ENCODE peak calls at places on chromosome 20, in eight cellular contexts. One of them, this sample, is unnamed.

GRCh38 chr20:24802286-24802820 is 146.7 kb upstream of the CST7 start:
- DNase-seq in astrocyte of the cerebellum: no peak
- DNase-seq in GM06990: no peak
- DNase-seq in T-helper 1 cell: no peak
- DNase-seq in putamen: no peak
- DNase-seq in activated CD8-positive, alpha-beta T cell treated with anti-CD3 and anti-CD28 coated beads for 36 hours: no peak
- DNase-seq in T47D: no peak
- DNase-seq in HuH-7: no peak
- DNase-seq in this sample: no peak

GRCh38 chr20:58569211-58570125 is 54.3 kb upstream of the APCDD1L start:
- DNase-seq in astrocyte of the cerebellum: no peak
- DNase-seq in GM06990: no peak
- DNase-seq in T-helper 1 cell: no peak
- DNase-seq in putamen: no peak
- DNase-seq in activated CD8-positive, alpha-beta T cell treated with anti-CD3 and anti-CD28 coated beads for 36 hours: no peak
- DNase-seq in T47D: no peak
- DNase-seq in HuH-7: no peak
- DNase-seq in this sample: no peak

GRCh38 chr20:9918360-9918759 is 79.5 kb upstream of the PAK5 start:
- DNase-seq in astrocyte of the cerebellum: no peak
- DNase-seq in GM06990: peak; percentile 13
- DNase-seq in T-helper 1 cell: no peak
- DNase-seq in putamen: no peak
- DNase-seq in activated CD8-positive, alpha-beta T cell treated with anti-CD3 and anti-CD28 coated beads for 36 hours: no peak
- DNase-seq in T47D: no peak
- DNase-seq in HuH-7: no peak
- DNase-seq in this sample: no peak

GRCh38 chr20:23270427-23270911 is 80.1 kb upstream of the NXT1 start:
- DNase-seq in astrocyte of the cerebellum: no peak
- DNase-seq in GM06990: no peak
- DNase-seq in T-helper 1 cell: no peak
- DNase-seq in putamen: no peak
- DNase-seq in activated CD8-positive, alpha-beta T cell treated with anti-CD3 and anti-CD28 coated beads for 36 hours: no peak
- DNase-seq in T47D: no peak
- DNase-seq in HuH-7: no peak
- DNase-seq in this sample: peak; percentile 91

GRCh38 chr20:22675337-22675736 is 91.0 kb upstream of the FOXA2 start:
- DNase-seq in astrocyte of the cerebellum: no peak
- DNase-seq in GM06990: no peak
- DNase-seq in T-helper 1 cell: no peak
- DNase-seq in putamen: no peak
- DNase-seq in activated CD8-positive, alpha-beta T cell treated with anti-CD3 and anti-CD28 coated beads for 36 hours: no peak
- DNase-seq in T47D: no peak
- DNase-seq in HuH-7: no peak
- DNase-seq in this sample: no peak

GRCh38 chr20:47456952-47457724 is 44.5 kb upstream of the NCOA3 start:
- DNase-seq in astrocyte of the cerebellum: peak; percentile 15
- DNase-seq in GM06990: no peak
- DNase-seq in T-helper 1 cell: no peak
- DNase-seq in putamen: no peak
- DNase-seq in activated CD8-positive, alpha-beta T cell treated with anti-CD3 and anti-CD28 coated beads for 36 hours: peak; percentile 57
- DNase-seq in T47D: no peak
- DNase-seq in HuH-7: no peak
- DNase-seq in this sample: peak; percentile 40

GRCh38 chr20:576156-576555 is 32.6 kb upstream of the CSNK2A1 start:
- DNase-seq in astrocyte of the cerebellum: no peak
- DNase-seq in GM06990: no peak
- DNase-seq in T-helper 1 cell: no peak
- DNase-seq in putamen: no peak
- DNase-seq in activated CD8-positive, alpha-beta T cell treated with anti-CD3 and anti-CD28 coated beads for 36 hours: no peak
- DNase-seq in T47D: no peak
- DNase-seq in HuH-7: no peak
- DNase-seq in this sample: no peak

GRCh38 chr20:36035720-36036119 is 67.3 kb downstream of the CNBD2 start:
- DNase-seq in astrocyte of the cerebellum: no peak
- DNase-seq in GM06990: no peak
- DNase-seq in T-helper 1 cell: no peak
- DNase-seq in putamen: no peak
- DNase-seq in activated CD8-positive, alpha-beta T cell treated with anti-CD3 and anti-CD28 coated beads for 36 hours: no peak
- DNase-seq in T47D: peak; percentile 48
- DNase-seq in HuH-7: no peak
- DNase-seq in this sample: no peak

GRCh38 chr20:57514273-57514751 is 10.6 kb downstream of the CTCFL start:
- DNase-seq in astrocyte of the cerebellum: peak; percentile 47
- DNase-seq in GM06990: no peak
- DNase-seq in T-helper 1 cell: no peak
- DNase-seq in putamen: peak; percentile 64
- DNase-seq in activated CD8-positive, alpha-beta T cell treated with anti-CD3 and anti-CD28 coated beads for 36 hours: peak; percentile 53
- DNase-seq in T47D: peak; percentile 82
- DNase-seq in HuH-7: peak; percentile 74
- DNase-seq in this sample: peak; percentile 67

GRCh38 chr20:45193331-45193730 is 13.5 kb upstream of the SEMG1 start:
- DNase-seq in astrocyte of the cerebellum: no peak
- DNase-seq in GM06990: no peak
- DNase-seq in T-helper 1 cell: no peak
- DNase-seq in putamen: no peak
- DNase-seq in activated CD8-positive, alpha-beta T cell treated with anti-CD3 and anti-CD28 coated beads for 36 hours: no peak
- DNase-seq in T47D: no peak
- DNase-seq in HuH-7: no peak
- DNase-seq in this sample: no peak

GRCh38 chr20:7650481-7650880 is 289.8 kb downstream of the HAO1 start:
- DNase-seq in astrocyte of the cerebellum: peak; percentile 81
- DNase-seq in GM06990: no peak
- DNase-seq in T-helper 1 cell: no peak
- DNase-seq in putamen: no peak
- DNase-seq in activated CD8-positive, alpha-beta T cell treated with anti-CD3 and anti-CD28 coated beads for 36 hours: no peak
- DNase-seq in T47D: no peak
- DNase-seq in HuH-7: no peak
- DNase-seq in this sample: peak; percentile 67

GRCh38 chr20:3000852-3001523 is 42.4 kb upstream of the GNRH2 start:
- DNase-seq in astrocyte of the cerebellum: no peak
- DNase-seq in GM06990: no peak
- DNase-seq in T-helper 1 cell: no peak
- DNase-seq in putamen: peak; percentile 57
- DNase-seq in activated CD8-positive, alpha-beta T cell treated with anti-CD3 and anti-CD28 coated beads for 36 hours: no peak
- DNase-seq in T47D: peak; percentile 58
- DNase-seq in HuH-7: peak; percentile 38
- DNase-seq in this sample: peak; percentile 77

GRCh38 chr20:9068232-9068781 is 580 bp upstream of the PLCB4 start:
- DNase-seq in astrocyte of the cerebellum: no peak
- DNase-seq in GM06990: no peak
- DNase-seq in T-helper 1 cell: no peak
- DNase-seq in putamen: no peak
- DNase-seq in activated CD8-positive, alpha-beta T cell treated with anti-CD3 and anti-CD28 coated beads for 36 hours: no peak
- DNase-seq in T47D: peak; percentile 75
- DNase-seq in HuH-7: peak; percentile 81
- DNase-seq in this sample: peak; percentile 50

GRCh38 chr20:60691966-60692615 is 560.0 kb upstream of the CDH4 start:
- DNase-seq in astrocyte of the cerebellum: no peak
- DNase-seq in GM06990: no peak
- DNase-seq in T-helper 1 cell: no peak
- DNase-seq in putamen: no peak
- DNase-seq in activated CD8-positive, alpha-beta T cell treated with anti-CD3 and anti-CD28 coated beads for 36 hours: no peak
- DNase-seq in T47D: no peak
- DNase-seq in HuH-7: no peak
- DNase-seq in this sample: no peak

GRCh38 chr20:22490287-22491187 is 93.8 kb downstream of the FOXA2 start:
- DNase-seq in astrocyte of the cerebellum: no peak
- DNase-seq in GM06990: no peak
- DNase-seq in T-helper 1 cell: no peak
- DNase-seq in putamen: no peak
- DNase-seq in activated CD8-positive, alpha-beta T cell treated with anti-CD3 and anti-CD28 coated beads for 36 hours: no peak
- DNase-seq in T47D: no peak
- DNase-seq in HuH-7: peak; percentile 89
- DNase-seq in this sample: no peak

GRCh38 chr20:11777861-11778570 is 139.7 kb upstream of the BTBD3 start:
- DNase-seq in astrocyte of the cerebellum: no peak
- DNase-seq in GM06990: no peak
- DNase-seq in T-helper 1 cell: no peak
- DNase-seq in putamen: no peak
- DNase-seq in activated CD8-positive, alpha-beta T cell treated with anti-CD3 and anti-CD28 coated beads for 36 hours: no peak
- DNase-seq in T47D: no peak
- DNase-seq in HuH-7: no peak
- DNase-seq in this sample: peak; percentile 36

GRCh38 chr20:5073154-5074049 is 46.4 kb downstream of the PCNA start:
- DNase-seq in astrocyte of the cerebellum: peak; percentile 19
- DNase-seq in GM06990: no peak
- DNase-seq in T-helper 1 cell: no peak
- DNase-seq in putamen: peak; percentile 45
- DNase-seq in activated CD8-positive, alpha-beta T cell treated with anti-CD3 and anti-CD28 coated beads for 36 hours: peak; percentile 40
- DNase-seq in T47D: peak; percentile 78
- DNase-seq in HuH-7: peak; percentile 59
- DNase-seq in this sample: peak; percentile 22

GRCh38 chr20:10469599-10469998 is 34.5 kb downstream of the SLX4IP start:
- DNase-seq in astrocyte of the cerebellum: peak; percentile 86
- DNase-seq in GM06990: no peak
- DNase-seq in T-helper 1 cell: no peak
- DNase-seq in putamen: peak; percentile 51
- DNase-seq in activated CD8-positive, alpha-beta T cell treated with anti-CD3 and anti-CD28 coated beads for 36 hours: peak; percentile 39
- DNase-seq in T47D: peak; percentile 75
- DNase-seq in HuH-7: peak; percentile 47
- DNase-seq in this sample: peak; percentile 90

GRCh38 chr20:24684421-24684871 is 215.0 kb downstream of the SYNDIG1 start:
- DNase-seq in astrocyte of the cerebellum: no peak
- DNase-seq in GM06990: no peak
- DNase-seq in T-helper 1 cell: no peak
- DNase-seq in putamen: no peak
- DNase-seq in activated CD8-positive, alpha-beta T cell treated with anti-CD3 and anti-CD28 coated beads for 36 hours: no peak
- DNase-seq in T47D: no peak
- DNase-seq in HuH-7: no peak
- DNase-seq in this sample: no peak